ENCODE peak calls at places on chromosomes 2 and 18, in seven cellular contexts. I is HTR-8/SVneo, X is iris pigment epithelial cell, Z is choroid plexus epithelial cell, N is SJSA1, M is fibroblast of gingiva, V is A549. H is an unnamed sample.

GRCh38 chr18:10213526-10213925 is 240.9 kb upstream of the APCDD1 start:
- DNase-seq in I (no peak), X (peak), Z (peak), N (no peak), M (peak), V (no peak), H (no peak)

GRCh38 chr2:233553366-233553765 is 13.2 kb downstream of the USP40 start:
- DNase-seq in I (no peak), X (peak), Z (peak), N (no peak), M (no peak), V (no peak), H (no peak)

GRCh38 chr2:160061533-160062282 is 707 bp downstream of the PLA2R1 start:
- DNase-seq in I (no peak), X (no peak), Z (no peak), N (no peak), M (no peak), V (peak), H (no peak)

GRCh38 chr18:36298113-36298701 is 694 bp downstream of the FHOD3 start:
- DNase-seq in I (no peak), X (no peak), Z (no peak), N (no peak), M (no peak), V (no peak), H (no peak)

GRCh38 chr2:105795575-105795934 is 50.8 kb downstream of the NCK2 start:
- DNase-seq in I (no peak), X (no peak), Z (no peak), N (no peak), M (no peak), V (no peak), H (no peak)

GRCh38 chr2:241775223-241776177 is 1.1 kb upstream of the GAL3ST2 start:
- DNase-seq in I (no peak), X (no peak), Z (no peak), N (no peak), M (no peak), V (no peak), H (no peak)

GRCh38 chr2:236706288-236706687 is 136.7 kb downstream of the ACKR3 start:
- DNase-seq in I (no peak), X (no peak), Z (no peak), N (no peak), M (no peak), V (no peak), H (no peak)

GRCh38 chr2:20514596-20515269 is 67.9 kb downstream of the RHOB start:
- DNase-seq in I (peak), X (peak), Z (peak), N (peak), M (peak), V (no peak), H (peak)

GRCh38 chr2:40123321-40123720 is 328.6 kb downstream of the SLC8A1 start:
- DNase-seq in I (no peak), X (no peak), Z (no peak), N (no peak), M (peak), V (no peak), H (no peak)